ENCODE peak calls at places on chromosomes 1 and 21, in five cellular contexts. R is MM.1S, L is thoracic aorta, X is lower lobe of right lung, K is anterior cingulate cortex. I is an unnamed sample.

GRCh38 chr1:153190373-153190772 is 12.9 kb upstream of the LELP1 start:
- DNase-seq in R (peak; percentile 27), L (no peak), K (no peak), X (no peak), I (no peak)

GRCh38 chr1:21149430-21149861 is 27.3 kb downstream of the EIF4G3 start:
- DNase-seq in X (no peak), R (no peak), K (no peak), L (no peak), I (no peak)

GRCh38 chr21:26107439-26107838 is 63.1 kb downstream of the APP start:
- DNase-seq in R (no peak), L (no peak), K (no peak), X (no peak), I (no peak)

GRCh38 chr1:225480825-225481434 is 53.1 kb upstream of the LBR start:
- DNase-seq in X (no peak), R (peak; percentile 77), L (no peak), K (no peak), I (no peak)

GRCh38 chr1:62070384-62071011 is 124.2 kb upstream of the L1TD1 start:
- DNase-seq in R (no peak), K (no peak), X (no peak), L (no peak), I (no peak)

GRCh38 chr1:183907106-183907505 is 102.2 kb downstream of the RGL1 start:
- DNase-seq in L (no peak), X (no peak), K (no peak), R (no peak), I (no peak)

GRCh38 chr1:155858805-155859233 is 548 bp upstream of the SYT11 start:
- DNase-seq in K (no peak), L (no peak), R (no peak), X (no peak), I (no peak)

GRCh38 chr1:33146038-33146437 is 35.8 kb downstream of the TRIM62 start:
- DNase-seq in X (no peak), L (no peak), K (no peak), R (no peak), I (no peak)

GRCh38 chr1:110962892-110963665 is 643 bp downstream of the LRIF1 start:
- DNase-seq in K (peak; percentile 31), X (peak; percentile 72), R (peak; percentile 63), L (peak; percentile 4), I (no peak)

GRCh38 chr21:39849014-39849655 is 18.1 kb upstream of the PCP4 start:
- DNase-seq in K (no peak), R (no peak), L (no peak), X (no peak), I (no peak)

GRCh38 chr1:103144681-103145080 is 36.4 kb upstream of the COL11A1 start:
- DNase-seq in K (no peak), X (no peak), L (no peak), R (no peak), I (no peak)

GRCh38 chr1:87435484-87435883 is 106.8 kb downstream of the LMO4 start:
- DNase-seq in R (no peak), L (no peak), K (no peak), X (no peak), I (no peak)

GRCh38 chr1:219312967-219313366 is 139.3 kb downstream of the LYPLAL1 start:
- DNase-seq in X (no peak), K (no peak), R (no peak), L (no peak), I (no peak)

GRCh38 chr1:145771056-145771455 is 51.8 kb downstream of the CD160 start:
- DNase-seq in K (no peak), X (no peak), R (no peak), L (no peak), I (no peak)

GRCh38 chr1:171434717-171435346 is 50.5 kb upstream of the PRRC2C start:
- DNase-seq in R (no peak), X (no peak), L (peak; percentile 33), K (no peak), I (peak; percentile 48)

GRCh38 chr1:193417945-193418744 is 231.7 kb upstream of the B3GALT2 start:
- DNase-seq in X (no peak), L (no peak), R (peak; percentile 61), K (no peak), I (no peak)

GRCh38 chr1:12549460-12550349 is 68.3 kb downstream of the DHRS3 start:
- DNase-seq in R (no peak), X (peak; percentile 52), L (no peak), K (no peak), I (peak; percentile 43)

GRCh38 chr21:44980562-44981489 is 41.0 kb downstream of the SLX9 start:
- DNase-seq in K (no peak), R (no peak), L (no peak), X (no peak), I (no peak)

GRCh38 chr1:199691540-199691939 is 336.0 kb upstream of the NR5A2 start:
- DNase-seq in X (no peak), L (no peak), R (no peak), K (no peak), I (no peak)

GRCh38 chr1:110210604-110211502 is 739 bp downstream of the KCNC4 start:
- DNase-seq in K (no peak), L (no peak), R (peak; percentile 24), X (peak; percentile 79), I (no peak)

GRCh38 chr1:47841356-47841755 is 155.8 kb downstream of the TRABD2B start:
- DNase-seq in L (no peak), K (no peak), X (no peak), R (no peak), I (no peak)

GRCh38 chr1:168287237-168287664 is 6.6 kb downstream of the TBX19 start:
- DNase-seq in K (no peak), X (no peak), R (peak; percentile 80), L (no peak), I (no peak)

I was measured in GOT3.